ENCODE peak calls at places on chromosome 19, in five cellular contexts. T is stomach, Q is epithelial cell of prostate, C is coronary artery, H is ascending aorta. M is an unnamed sample.
A peak's percentile ranks its signal among the peaks of the same experiment; 100 is the strongest.

GRCh38 chr19:38482496-38482895 is 49.0 kb downstream of the RYR1 start:
- DNase-seq in T (no peak), Q (no peak), C (no peak), H (no peak), M (no peak)

GRCh38 chr19:20315543-20315942 is 148.5 kb downstream of the ZNF486 start:
- DNase-seq in T (no peak), Q (no peak), C (no peak), H (no peak), M (no peak)

GRCh38 chr19:10416083-10416379 is 4.3 kb upstream of the PDE4A start:
- DNase-seq in T (no peak), Q (no peak), C (no peak), H (no peak), M (no peak)

GRCh38 chr19:2552859-2553258 is 76.9 kb downstream of the GADD45B start:
- DNase-seq in T (no peak), Q (no peak), C (no peak), H (no peak), M (no peak)

GRCh38 chr19:40633207-40633606 is 32.0 kb downstream of the LTBP4 start:
- DNase-seq in T (no peak), Q (no peak), C (no peak), H (no peak), M (no peak)

GRCh38 chr19:3289971-3290569 is 65.6 kb downstream of the CELF5 start:
- DNase-seq in T (peak; percentile 44), Q (no peak), C (no peak), H (no peak), M (no peak)

GRCh38 chr19:39759457-39760184 is 19.0 kb upstream of the LEUTX start:
- DNase-seq in T (no peak), Q (no peak), C (no peak), H (no peak), M (no peak)

GRCh38 chr19:55370305-55370988 is at the start of gene IL11:
- DNase-seq in T (no peak), Q (no peak), C (no peak), H (no peak), M (no peak)

GRCh38 chr19:46609511-46610412 is 8.6 kb downstream of the CALM3 start:
- DNase-seq in T (no peak), Q (no peak), C (no peak), H (peak; percentile 61), M (no peak)

GRCh38 chr19:39154084-39154625 is 28.6 kb downstream of the PAK4 start:
- DNase-seq in T (no peak), Q (no peak), C (no peak), H (no peak), M (peak; percentile 17)

GRCh38 chr19:47427241-47428176 is 8.2 kb upstream of the MEIS3 start:
- DNase-seq in T (peak; percentile 65), Q (no peak), C (no peak), H (no peak), M (peak; percentile 47)

GRCh38 chr19:29645911-29646310 is 19.4 kb upstream of the PLEKHF1 start:
- DNase-seq in T (peak; percentile 77), Q (peak; percentile 10), C (no peak), H (no peak), M (no peak)

GRCh38 chr19:52522555-52522954 is 4.9 kb upstream of the ZNF808 start:
- DNase-seq in T (no peak), Q (no peak), C (no peak), H (no peak), M (no peak)

DNA sequence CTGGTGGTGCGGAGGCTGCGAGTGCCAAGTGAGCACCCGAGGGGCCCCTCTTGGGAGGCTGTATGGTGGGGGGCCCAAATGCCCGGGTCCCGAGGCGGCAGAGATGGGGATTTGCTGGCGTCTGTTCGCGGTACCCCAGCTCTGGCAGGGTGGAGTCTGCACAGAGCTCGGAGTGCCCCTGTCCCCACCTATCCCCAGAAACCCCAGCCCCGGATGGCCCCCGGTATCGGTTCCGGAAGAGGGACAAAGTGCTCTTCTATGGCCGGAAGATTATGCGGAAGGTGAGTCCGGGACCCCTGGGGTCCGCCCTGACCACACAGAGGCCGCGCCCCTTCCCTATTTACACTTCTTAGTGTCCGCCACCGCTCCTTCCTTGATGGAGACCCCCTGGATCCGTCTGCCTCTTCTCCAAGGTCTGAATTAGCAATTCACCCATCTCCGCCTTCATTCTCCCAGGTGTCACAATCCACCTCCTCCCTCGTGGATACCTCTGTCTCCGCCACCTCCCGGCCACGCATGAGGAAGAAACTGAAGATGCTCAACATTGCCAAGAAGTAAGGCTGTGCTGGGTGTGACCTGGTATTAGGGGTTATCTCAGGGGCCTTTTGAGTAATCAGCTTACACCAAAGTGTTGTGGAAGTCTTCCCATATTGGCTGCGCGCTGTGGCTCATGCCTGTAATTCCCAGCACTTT is 622 bp downstream of the PNPLA6 start:
- DNase-seq in T (no peak), Q (no peak), C (no peak), H (no peak), M (no peak)
- H3K27ac ChIP-seq in T (peak overlapping the region; percentile 93), Q (peak overlapping the region; percentile 65), C (peak overlapping the region; percentile 98), H (peak overlapping the region; percentile 92), M (no peak overlapping the region)

GRCh38 chr19:17867087-17867486 is 4.7 kb upstream of the SLC5A5 start:
- DNase-seq in T (peak; percentile 43), Q (no peak), C (no peak), H (no peak), M (no peak)
- H3K27ac ChIP-seq in T (peak overlapping the region; percentile 12), Q (no peak overlapping the region), C (no peak overlapping the region), H (no peak overlapping the region), M (no peak overlapping the region)

GRCh38 chr19:4539697-4540581 is at the start of gene LRG1:
- DNase-seq in T (peak; percentile 90), Q (no peak), C (no peak), H (no peak), M (peak; percentile 90)

GRCh38 chr19:4539169-4539696 is 603 bp downstream of the LRG1 start:
- DNase-seq in T (no peak), Q (no peak), C (no peak), H (no peak), M (no peak)

GRCh38 chr19:4537953-4538600 is 1.8 kb downstream of the LRG1 start:
- DNase-seq in T (no peak), Q (no peak), C (no peak), H (no peak), M (no peak)

GRCh38 chr19:4536798-4537197 is 1.8 kb upstream of the PLIN5 start:
- DNase-seq in T (no peak), Q (no peak), C (no peak), H (no peak), M (no peak)

GRCh38 chr19:4538601-4538954 is 1.3 kb downstream of the LRG1 start:
- DNase-seq in T (no peak), Q (no peak), C (no peak), H (no peak), M (peak; percentile 32)
- H3K27ac ChIP-seq in T (no peak overlapping the region), Q (no peak overlapping the region), C (no peak overlapping the region), H (no peak overlapping the region), M (peak overlapping the region; percentile 87)

GRCh38 chr19:42052241-42052863 is 17.7 kb downstream of the GRIK5 start:
- DNase-seq in T (no peak), Q (no peak), C (no peak), H (no peak), M (no peak)
- H3K27ac ChIP-seq in T (peak overlapping the region; percentile 56), Q (peak overlapping the region; percentile 91), C (no peak overlapping the region), H (no peak overlapping the region), M (no peak overlapping the region)

GRCh38 chr19:33175156-33175782 is 18.9 kb upstream of the LRP3 start:
- DNase-seq in T (no peak), Q (no peak), C (no peak), H (no peak), M (no peak)

GRCh38 chr19:33174186-33174585 is 19.9 kb upstream of the LRP3 start:
- DNase-seq in T (no peak), Q (no peak), C (no peak), H (no peak), M (no peak)

GRCh38 chr19:33175886-33176669 is 18.1 kb upstream of the LRP3 start:
- DNase-seq in T (no peak), Q (no peak), C (peak; percentile 74), H (peak; percentile 71), M (no peak)

GRCh38 chr19:33176670-33177416 is 17.3 kb upstream of the LRP3 start:
- DNase-seq in T (peak; percentile 98), Q (peak; percentile 84), C (peak; percentile 98), H (peak; percentile 99), M (peak; percentile 96)

GRCh38 chr19:33177417-33177976 is 16.6 kb upstream of the LRP3 start:
- DNase-seq in T (no peak), Q (no peak), C (no peak), H (no peak), M (peak; percentile 92)
- H3K27ac ChIP-seq in T (peak overlapping the region; percentile 79), Q (peak overlapping the region; percentile 32), C (peak overlapping the region; percentile 95), H (peak overlapping the region; percentile 91), M (peak overlapping the region; percentile 96)

DNA sequence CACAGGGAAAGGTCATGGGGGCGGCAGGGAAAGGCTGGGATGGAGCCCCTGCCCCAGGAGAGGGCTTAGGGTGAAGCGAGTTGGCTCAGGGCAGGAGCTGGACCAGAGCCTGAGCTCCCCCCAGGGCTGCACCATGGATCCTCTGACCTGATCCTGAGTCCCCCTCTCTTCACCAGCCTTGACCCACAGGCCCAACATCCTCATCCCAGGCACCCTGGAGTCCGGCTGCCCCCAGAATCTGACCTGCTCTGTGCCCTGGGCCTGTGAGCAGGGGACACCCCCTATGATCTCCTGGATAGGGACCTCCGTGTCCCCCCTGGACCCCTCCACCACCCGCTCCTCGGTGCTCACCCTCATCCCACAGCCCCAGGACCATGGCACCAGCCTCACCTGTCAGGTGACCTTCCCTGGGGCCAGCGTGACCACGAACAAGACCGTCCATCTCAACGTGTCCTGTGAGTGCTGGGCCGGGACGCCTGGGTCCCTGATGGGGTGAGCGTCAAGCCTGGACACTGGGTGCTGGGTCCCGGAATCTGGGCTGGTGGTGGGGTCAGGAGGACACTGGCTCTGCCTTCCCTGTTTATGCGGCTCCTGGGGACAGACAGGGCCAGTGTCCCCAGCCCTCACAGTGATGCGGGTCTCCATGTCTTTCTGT is 842 bp downstream of the SIGLEC9 start:
- DNase-seq in T (no peak), Q (no peak), C (no peak), H (peak; percentile 61), M (no peak)
- H3K27ac ChIP-seq in T (no peak overlapping the region), Q (no peak overlapping the region), C (peak overlapping the region; percentile 82), H (peak overlapping the region; percentile 42), M (no peak overlapping the region)

DNA sequence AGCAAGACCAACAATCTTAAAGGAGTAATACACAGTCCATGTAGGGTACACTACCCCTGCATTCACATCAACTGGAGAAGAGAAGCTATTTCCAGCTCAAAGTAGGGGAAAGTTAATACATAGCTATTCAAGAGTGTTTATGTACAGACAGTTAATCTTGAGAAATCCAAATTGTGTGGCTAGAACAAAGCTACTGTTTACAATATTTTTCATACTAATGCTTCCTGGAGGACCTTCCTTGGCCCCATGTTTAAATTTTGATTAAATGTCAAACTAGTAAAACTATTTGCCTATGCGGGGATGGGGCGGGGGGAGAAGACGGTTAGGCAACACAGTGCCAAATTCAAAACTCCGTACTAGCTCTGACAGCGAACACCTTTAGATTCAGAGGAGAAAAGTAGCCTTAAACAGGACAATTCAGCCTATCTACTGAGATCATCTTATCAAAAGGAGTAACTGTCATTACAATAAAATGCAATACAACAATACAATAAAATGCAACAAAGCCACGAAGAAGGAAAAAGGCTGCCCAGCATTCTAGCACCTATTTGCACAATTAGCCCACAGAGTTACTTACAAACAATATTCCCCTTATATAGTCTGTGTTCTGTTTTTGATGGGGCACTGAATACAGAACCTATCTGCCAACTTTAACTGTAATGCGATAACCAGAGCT is 29.1 kb downstream of the BRD4 start:
- DNase-seq in T (no peak), Q (no peak), C (no peak), H (no peak), M (no peak)
- H3K27ac ChIP-seq in T (no peak overlapping the region), Q (peak overlapping the region; percentile 99), C (peak overlapping the region; percentile 1), H (peak overlapping the region; percentile 38), M (no peak overlapping the region)

M was measured in pancreas.